ENCODE peak calls at places on chromosome 1, in eight cellular contexts. One of them, this sample, is unnamed. For H3K36me3 and H3K4me1, the result is how much of the 10 kb centered on the place peaks cover.

GRCh38 chr1:217917277-217917887 is 286.2 kb downstream of the SPATA17 start:
- DNase-seq in endothelial cell of umbilical vein: no peak
- DNase-seq in Peyer's patch: no peak
- DNase-seq in breast epithelium: no peak
- DNase-seq in H1: no peak
- DNase-seq in lung: no peak
- DNase-seq in upper lobe of right lung: no peak
- DNase-seq in fibroblast of lung: no peak
- DNase-seq in this sample: no peak

GRCh38 chr1:114107474-114108175 is 46.0 kb downstream of the SYT6 start:
- DNase-seq in endothelial cell of umbilical vein: no peak
- DNase-seq in H1: no peak
- DNase-seq in fibroblast of lung: no peak
- DNase-seq in upper lobe of right lung: no peak
- DNase-seq in lung: no peak
- DNase-seq in breast epithelium: no peak
- DNase-seq in Peyer's patch: no peak
- DNase-seq in this sample: no peak

GRCh38 chr1:34164510-34165381 is at the start of gene CSMD2:
- DNase-seq in lung: no peak
- DNase-seq in Peyer's patch: no peak
- DNase-seq in H1: no peak
- DNase-seq in endothelial cell of umbilical vein: peak
- DNase-seq in fibroblast of lung: peak
- DNase-seq in breast epithelium: no peak
- DNase-seq in upper lobe of right lung: peak
- DNase-seq in this sample: no peak

GRCh38 chr1:113993766-113994165 is 14.5 kb downstream of the OLFML3 start:
- DNase-seq in upper lobe of right lung: no peak
- DNase-seq in endothelial cell of umbilical vein: no peak
- DNase-seq in fibroblast of lung: no peak
- DNase-seq in H1: no peak
- DNase-seq in lung: no peak
- DNase-seq in Peyer's patch: no peak
- DNase-seq in breast epithelium: no peak
- DNase-seq in this sample: no peak

GRCh38 chr1:9767964-9768668 is 55.6 kb downstream of the CLSTN1 start:
- DNase-seq in fibroblast of lung: no peak
- DNase-seq in lung: no peak
- DNase-seq in endothelial cell of umbilical vein: no peak
- DNase-seq in Peyer's patch: no peak
- DNase-seq in breast epithelium: no peak
- DNase-seq in H1: no peak
- DNase-seq in upper lobe of right lung: no peak
- DNase-seq in this sample: no peak

GRCh38 chr1:206048582-206048981 is 4.4 kb upstream of the RHEX start:
- DNase-seq in H1: no peak
- DNase-seq in upper lobe of right lung: no peak
- DNase-seq in breast epithelium: no peak
- DNase-seq in lung: no peak
- DNase-seq in fibroblast of lung: no peak
- DNase-seq in endothelial cell of umbilical vein: no peak
- DNase-seq in Peyer's patch: no peak
- DNase-seq in this sample: no peak

GRCh38 chr1:85884372-85885035 is 176.3 kb upstream of the ZNHIT6 start:
- DNase-seq in lung: no peak
- DNase-seq in endothelial cell of umbilical vein: peak
- DNase-seq in Peyer's patch: no peak
- DNase-seq in breast epithelium: no peak
- DNase-seq in H1: no peak
- DNase-seq in upper lobe of right lung: no peak
- DNase-seq in fibroblast of lung: peak
- DNase-seq in this sample: no peak

GRCh38 chr1:87760100-87760499 is 431.4 kb downstream of the LMO4 start:
- DNase-seq in lung: no peak
- DNase-seq in fibroblast of lung: peak
- DNase-seq in upper lobe of right lung: no peak
- DNase-seq in Peyer's patch: no peak
- DNase-seq in H1: no peak
- DNase-seq in breast epithelium: no peak
- DNase-seq in endothelial cell of umbilical vein: no peak
- DNase-seq in this sample: no peak

GRCh38 chr1:183632087-183632486 is 3.5 kb downstream of the ARPC5 start:
- DNase-seq in lung: no peak
- DNase-seq in Peyer's patch: no peak
- DNase-seq in breast epithelium: no peak
- DNase-seq in H1: no peak
- DNase-seq in endothelial cell of umbilical vein: no peak
- DNase-seq in upper lobe of right lung: no peak
- DNase-seq in fibroblast of lung: peak
- DNase-seq in this sample: no peak
- H3K36me3 ChIP-seq in lung: under half
- H3K36me3 ChIP-seq in Peyer's patch: under half
- H3K36me3 ChIP-seq in breast epithelium: under half
- H3K36me3 ChIP-seq in H1: under half
- H3K36me3 ChIP-seq in endothelial cell of umbilical vein: under half
- H3K36me3 ChIP-seq in upper lobe of right lung: under half
- H3K36me3 ChIP-seq in fibroblast of lung: under half
- H3K36me3 ChIP-seq in this sample: under half

DNA sequence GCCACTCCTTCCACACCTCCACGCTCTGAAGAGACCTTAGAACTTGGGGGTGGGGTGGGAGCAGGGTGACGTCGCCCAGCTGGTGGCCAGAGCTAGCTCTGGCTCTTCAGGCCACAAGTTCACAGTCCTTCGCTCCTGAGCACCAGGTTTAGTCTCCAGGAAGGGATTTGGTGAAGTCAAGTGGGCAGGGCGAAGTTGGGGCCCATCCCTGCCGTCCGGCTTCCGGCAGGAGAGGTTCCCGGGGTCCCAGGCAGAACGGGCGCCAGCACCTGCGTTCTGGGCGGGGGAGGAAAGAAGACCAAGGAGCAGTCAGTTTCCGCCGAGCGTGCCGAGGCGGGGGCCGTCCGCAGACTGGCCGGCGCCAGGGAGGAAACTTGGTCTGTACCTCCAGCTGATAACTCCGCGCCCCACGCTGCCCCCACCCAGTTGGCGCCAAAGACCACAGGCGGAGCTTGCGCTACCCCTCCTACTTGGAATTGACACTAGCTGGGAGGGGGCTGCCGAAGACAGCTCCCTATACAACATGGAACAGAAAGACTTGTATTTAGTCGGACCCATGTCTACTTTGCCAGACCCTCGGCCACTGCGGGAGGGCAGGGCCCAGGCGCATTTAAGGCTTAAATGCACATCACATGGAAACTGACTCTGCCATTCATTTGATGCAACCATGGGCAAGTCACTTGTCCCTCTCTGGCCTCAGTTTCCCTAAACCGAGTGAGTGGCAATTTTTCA is 995 bp downstream of the ID3 start:
- DNase-seq in breast epithelium: no peak
- DNase-seq in fibroblast of lung: peak
- DNase-seq in upper lobe of right lung: peak
- DNase-seq in Peyer's patch: peak
- DNase-seq in endothelial cell of umbilical vein: peak
- DNase-seq in lung: peak
- DNase-seq in H1: no peak
- DNase-seq in this sample: no peak
- H3K4me1 ChIP-seq in breast epithelium: under half
- H3K4me1 ChIP-seq in fibroblast of lung: under half
- H3K4me1 ChIP-seq in upper lobe of right lung: half or more
- H3K4me1 ChIP-seq in Peyer's patch: under half
- H3K4me1 ChIP-seq in endothelial cell of umbilical vein: half or more
- H3K4me1 ChIP-seq in lung: under half
- H3K4me1 ChIP-seq in H1: under half
- H3K4me1 ChIP-seq in this sample: half or more

GRCh38 chr1:6732942-6733341 is 31.3 kb upstream of the DNAJC11 start:
- DNase-seq in Peyer's patch: no peak
- DNase-seq in lung: no peak
- DNase-seq in endothelial cell of umbilical vein: no peak
- DNase-seq in H1: no peak
- DNase-seq in upper lobe of right lung: peak
- DNase-seq in breast epithelium: no peak
- DNase-seq in fibroblast of lung: no peak
- DNase-seq in this sample: no peak

GRCh38 chr1:6731905-6732304 is 30.3 kb upstream of the DNAJC11 start:
- DNase-seq in breast epithelium: no peak
- DNase-seq in Peyer's patch: no peak
- DNase-seq in fibroblast of lung: no peak
- DNase-seq in lung: no peak
- DNase-seq in endothelial cell of umbilical vein: no peak
- DNase-seq in upper lobe of right lung: no peak
- DNase-seq in H1: no peak
- DNase-seq in this sample: no peak

GRCh38 chr1:6730473-6730872 is 28.9 kb upstream of the DNAJC11 start:
- DNase-seq in Peyer's patch: no peak
- DNase-seq in fibroblast of lung: no peak
- DNase-seq in lung: no peak
- DNase-seq in upper lobe of right lung: peak
- DNase-seq in endothelial cell of umbilical vein: no peak
- DNase-seq in breast epithelium: no peak
- DNase-seq in H1: no peak
- DNase-seq in this sample: no peak

GRCh38 chr1:6727535-6727934 is 25.9 kb upstream of the DNAJC11 start:
- DNase-seq in Peyer's patch: peak
- DNase-seq in H1: peak
- DNase-seq in upper lobe of right lung: peak
- DNase-seq in fibroblast of lung: peak
- DNase-seq in breast epithelium: no peak
- DNase-seq in endothelial cell of umbilical vein: peak
- DNase-seq in lung: peak
- DNase-seq in this sample: peak

DNA sequence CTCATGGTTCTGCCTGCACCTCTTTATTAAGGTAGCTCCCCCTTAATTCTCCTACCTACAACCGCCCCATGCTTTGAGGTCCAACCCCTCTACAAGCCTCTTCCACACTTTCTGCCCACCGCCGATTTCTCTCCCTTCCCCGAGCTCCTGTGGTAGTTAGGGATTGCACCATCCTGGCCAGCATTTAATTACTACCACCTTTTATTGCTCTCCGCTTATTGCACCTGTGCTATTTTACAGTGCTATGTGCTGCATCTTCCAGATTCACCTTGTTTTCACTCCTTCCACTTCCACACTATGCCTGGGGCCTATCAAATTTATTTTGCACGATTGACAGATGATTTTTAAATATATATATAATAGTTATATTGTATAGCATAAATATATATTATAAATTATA is 29.3 kb upstream of the DNAJC11 start:
- DNase-seq in H1: no peak
- DNase-seq in Peyer's patch: no peak
- DNase-seq in lung: no peak
- DNase-seq in endothelial cell of umbilical vein: no peak
- DNase-seq in upper lobe of right lung: peak
- DNase-seq in fibroblast of lung: no peak
- DNase-seq in breast epithelium: no peak
- DNase-seq in this sample: no peak
- TF ChIP-seq CTCF in H1: no peak
- TF ChIP-seq CTCF in Peyer's patch: no peak
- TF ChIP-seq CTCF in lung: no peak
- TF ChIP-seq CTCF in endothelial cell of umbilical vein: no peak
- TF ChIP-seq CTCF in upper lobe of right lung: no peak
- TF ChIP-seq CTCF in fibroblast of lung: no peak
- TF ChIP-seq CTCF in breast epithelium: no peak
- TF ChIP-seq CTCF in this sample: no peak

GRCh38 chr1:203640117-203640516 is 13.5 kb downstream of the ATP2B4 start:
- DNase-seq in upper lobe of right lung: no peak
- DNase-seq in endothelial cell of umbilical vein: no peak
- DNase-seq in lung: no peak
- DNase-seq in Peyer's patch: no peak
- DNase-seq in breast epithelium: no peak
- DNase-seq in fibroblast of lung: no peak
- DNase-seq in H1: no peak
- DNase-seq in this sample: no peak
- H3K36me3 ChIP-seq in upper lobe of right lung: under half
- H3K36me3 ChIP-seq in endothelial cell of umbilical vein: under half
- H3K36me3 ChIP-seq in lung: under half
- H3K36me3 ChIP-seq in Peyer's patch: under half
- H3K36me3 ChIP-seq in breast epithelium: under half
- H3K36me3 ChIP-seq in fibroblast of lung: under half
- H3K36me3 ChIP-seq in H1: under half
- H3K36me3 ChIP-seq in this sample: under half

DNA sequence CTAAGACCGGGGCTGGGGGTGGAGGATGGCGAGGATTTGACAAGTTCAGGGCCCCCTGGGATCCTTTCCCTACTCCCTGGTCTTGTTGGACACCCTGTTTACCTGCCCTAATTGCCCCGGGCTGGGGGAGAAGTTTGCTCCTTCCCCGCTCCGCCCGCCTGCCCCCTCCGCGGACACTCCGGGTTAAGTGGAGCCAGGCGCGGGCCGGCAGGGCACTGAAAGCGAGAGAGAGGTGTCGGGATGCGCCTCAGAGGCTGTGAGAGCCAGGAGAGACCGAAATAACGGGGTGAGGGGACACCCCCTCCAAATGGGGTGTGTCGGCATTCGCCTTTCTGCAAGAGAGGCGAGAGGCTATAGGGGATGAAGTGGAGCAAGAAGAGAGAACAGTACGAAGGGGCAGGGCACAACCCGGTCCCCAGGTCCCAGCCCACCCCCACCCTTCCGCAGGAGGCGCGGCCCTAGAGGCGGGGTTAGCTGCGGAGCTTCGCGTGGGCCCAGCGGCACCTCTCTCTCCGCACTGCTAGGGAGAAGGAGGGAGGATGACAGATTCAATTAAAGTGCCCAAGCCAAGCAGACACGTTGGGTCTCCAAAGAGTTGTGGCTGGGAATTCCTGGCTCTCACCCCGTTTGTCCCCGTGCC is 3.8 kb downstream of the EFNA3 start:
- DNase-seq in upper lobe of right lung: no peak
- DNase-seq in endothelial cell of umbilical vein: no peak
- DNase-seq in breast epithelium: no peak
- DNase-seq in H1: no peak
- DNase-seq in fibroblast of lung: no peak
- DNase-seq in lung: no peak
- DNase-seq in Peyer's patch: no peak
- DNase-seq in this sample: no peak
- H3K4me1 ChIP-seq in upper lobe of right lung: half or more
- H3K4me1 ChIP-seq in endothelial cell of umbilical vein: under half
- H3K4me1 ChIP-seq in breast epithelium: under half
- H3K4me1 ChIP-seq in H1: under half
- H3K4me1 ChIP-seq in fibroblast of lung: under half
- H3K4me1 ChIP-seq in lung: under half
- H3K4me1 ChIP-seq in Peyer's patch: half or more
- H3K4me1 ChIP-seq in this sample: half or more

GRCh38 chr1:42937141-42937696 is 21.4 kb downstream of the SLC2A1 start:
- DNase-seq in H1: no peak
- DNase-seq in Peyer's patch: no peak
- DNase-seq in fibroblast of lung: peak
- DNase-seq in breast epithelium: peak
- DNase-seq in lung: no peak
- DNase-seq in upper lobe of right lung: peak
- DNase-seq in endothelial cell of umbilical vein: no peak
- DNase-seq in this sample: no peak
- TF ChIP-seq CTCF in H1: no peak
- TF ChIP-seq CTCF in Peyer's patch: no peak
- TF ChIP-seq CTCF in fibroblast of lung: no peak
- TF ChIP-seq CTCF in breast epithelium: no peak
- TF ChIP-seq CTCF in lung: no peak
- TF ChIP-seq CTCF in upper lobe of right lung: no peak
- TF ChIP-seq CTCF in endothelial cell of umbilical vein: no peak
- TF ChIP-seq CTCF in this sample: no peak

GRCh38 chr1:1836119-1836518 is 54.8 kb downstream of the GNB1 start:
- DNase-seq in Peyer's patch: no peak
- DNase-seq in endothelial cell of umbilical vein: no peak
- DNase-seq in breast epithelium: no peak
- DNase-seq in lung: no peak
- DNase-seq in H1: no peak
- DNase-seq in fibroblast of lung: no peak
- DNase-seq in upper lobe of right lung: no peak
- DNase-seq in this sample: no peak
- H3K36me3 ChIP-seq in Peyer's patch: under half
- H3K36me3 ChIP-seq in endothelial cell of umbilical vein: under half
- H3K36me3 ChIP-seq in breast epithelium: under half
- H3K36me3 ChIP-seq in lung: under half
- H3K36me3 ChIP-seq in H1: under half
- H3K36me3 ChIP-seq in fibroblast of lung: under half
- H3K36me3 ChIP-seq in upper lobe of right lung: under half
- H3K36me3 ChIP-seq in this sample: under half